ENCODE peak calls at places on chromosomes 2 and 18, in eight cellular contexts. D is adipocyte; I is left ventricle myocardium inferior; E is amniotic epithelial cell; L is AG08396; H is GM13976; M is activated CD4-positive, alpha-beta memory T cell treated with anti-CD3 and anti-CD28 coated beads for 36 hours; U is activated naive CD8-positive, alpha-beta T cell treated with anti-CD3 and anti-CD28 coated beads for 36 hours. Z is an unnamed sample.

GRCh38 chr18:36086186-36086585 is 18.8 kb upstream of the RPRD1A start:
- DNase-seq in D (no peak), I (no peak), E (no peak), L (no peak), H (no peak), M (no peak), U (no peak), Z (no peak)

GRCh38 chr2:39492095-39492590 is 55.1 kb upstream of the MAP4K3 start:
- DNase-seq in D (peak; percentile 84), I (no peak), E (peak; percentile 99), L (peak; percentile 63), H (peak; percentile 82), M (peak; percentile 33), U (peak; percentile 28), Z (no peak)

GRCh38 chr2:240626531-240627300 is 1.4 kb downstream of the GPR35 start:
- DNase-seq in D (no peak), I (peak; percentile 31), E (no peak), L (no peak), H (no peak), M (peak; percentile 66), U (peak; percentile 55), Z (no peak)

GRCh38 chr2:240437181-240437860 is 1.9 kb downstream of the GPC1 start:
- DNase-seq in D (no peak), I (peak; percentile 13), E (no peak), L (no peak), H (no peak), M (no peak), U (no peak), Z (no peak)

GRCh38 chr18:14089781-14090180 is 42.5 kb downstream of the ZNF519 start:
- DNase-seq in D (no peak), I (no peak), E (no peak), L (no peak), H (no peak), M (no peak), U (no peak), Z (no peak)

GRCh38 chr18:50651334-50651733 is 91.4 kb downstream of the MAPK4 start:
- DNase-seq in D (no peak), I (no peak), E (peak; percentile 9), L (no peak), H (no peak), M (no peak), U (no peak), Z (no peak)

GRCh38 chr2:47264183-47264582 is 109.1 kb upstream of the STPG4 start:
- DNase-seq in D (no peak), I (no peak), E (no peak), L (no peak), H (no peak), M (no peak), U (no peak), Z (peak; percentile 46)

GRCh38 chr2:25250331-25251031 is 82.1 kb upstream of the POMC start:
- DNase-seq in D (peak; percentile 36), I (no peak), E (peak; percentile 81), L (no peak), H (peak; percentile 51), M (peak; percentile 27), U (peak; percentile 51), Z (peak; percentile 53)

GRCh38 chr2:137659616-137660015 is 304.7 kb upstream of the HNMT start:
- DNase-seq in D (peak; percentile 10), I (no peak), E (no peak), L (no peak), H (no peak), M (no peak), U (no peak), Z (no peak)

GRCh38 chr2:24861500-24861899 is 58.5 kb downstream of the ADCY3 start:
- DNase-seq in D (no peak), I (peak; percentile 50), E (no peak), L (no peak), H (no peak), M (no peak), U (no peak), Z (no peak)

GRCh38 chr2:23330214-23330613 is 54.8 kb upstream of the KLHL29 start:
- DNase-seq in D (peak; percentile 36), I (no peak), E (peak; percentile 8), L (peak; percentile 20), H (no peak), M (peak; percentile 13), U (no peak), Z (no peak)

GRCh38 chr2:162123806-162124758 is 28.0 kb downstream of the GCG start:
- DNase-seq in D (peak; percentile 88), I (no peak), E (peak; percentile 62), L (no peak), H (peak; percentile 62), M (no peak), U (no peak), Z (no peak)

GRCh38 chr2:214019229-214019972 is 391.5 kb upstream of the VWC2L start:
- DNase-seq in D (peak; percentile 94), I (no peak), E (peak; percentile 94), L (peak; percentile 88), H (no peak), M (peak; percentile 12), U (no peak), Z (no peak)

GRCh38 chr2:121196849-121197155 is 88.2 kb downstream of the TFCP2L1 start:
- DNase-seq in D (no peak), I (no peak), E (no peak), L (no peak), H (no peak), M (no peak), U (no peak), Z (no peak)

GRCh38 chr18:59919026-59919425 is 19.2 kb downstream of the PMAIP1 start:
- DNase-seq in D (no peak), I (no peak), E (no peak), L (no peak), H (no peak), M (no peak), U (no peak), Z (no peak)

GRCh38 chr2:65186093-65186868 is 41.4 kb upstream of the ACTR2 start:
- DNase-seq in D (no peak), I (no peak), E (no peak), L (no peak), H (no peak), M (no peak), U (no peak), Z (no peak)

GRCh38 chr2:218229851-218230250 is 12.9 kb downstream of the ARPC2 start:
- DNase-seq in D (peak; percentile 38), I (no peak), E (peak; percentile 45), L (no peak), H (no peak), M (peak; percentile 50), U (peak; percentile 21), Z (no peak)

GRCh38 chr2:84126084-84126483 is 333.0 kb downstream of the SUCLG1 start:
- DNase-seq in D (no peak), I (no peak), E (no peak), L (no peak), H (no peak), M (no peak), U (no peak), Z (no peak)

GRCh38 chr2:159071190-159071915 is 102.9 kb downstream of the TANC1 start:
- DNase-seq in D (peak; percentile 88), I (no peak), E (no peak), L (no peak), H (no peak), M (no peak), U (no peak), Z (no peak)

GRCh38 chr2:36678856-36679255 is 17.7 kb upstream of the VIT start:
- DNase-seq in D (no peak), I (no peak), E (peak; percentile 24), L (no peak), H (no peak), M (no peak), U (no peak), Z (no peak)

GRCh38 chr18:28485210-28485801 is 308.4 kb upstream of the CDH2 start:
- DNase-seq in D (no peak), I (no peak), E (no peak), L (no peak), H (no peak), M (no peak), U (no peak), Z (no peak)

GRCh38 chr2:128237911-128238697 is 80.6 kb downstream of the HS6ST1 start:
- DNase-seq in D (no peak), I (no peak), E (no peak), L (no peak), H (no peak), M (no peak), U (no peak), Z (no peak)

GRCh38 chr2:61328707-61329251 is 142.1 kb downstream of the USP34 start:
- DNase-seq in D (no peak), I (no peak), E (no peak), L (no peak), H (peak; percentile 21), M (no peak), U (no peak), Z (no peak)

GRCh38 chr18:6370886-6371635 is 43.6 kb downstream of the L3MBTL4 start:
- DNase-seq in D (no peak), I (no peak), E (no peak), L (no peak), H (no peak), M (no peak), U (no peak), Z (no peak)

GRCh38 chr18:26869640-26870039 is 4.1 kb upstream of the AQP4 start:
- DNase-seq in D (no peak), I (no peak), E (no peak), L (no peak), H (no peak), M (no peak), U (no peak), Z (no peak)

GRCh38 chr18:41128545-41128944 is 826.5 kb upstream of the PIK3C3 start:
- DNase-seq in D (no peak), I (no peak), E (peak; percentile 60), L (no peak), H (no peak), M (no peak), U (no peak), Z (no peak)

GRCh38 chr2:227462463-227462951 is 9.4 kb upstream of the AGFG1 start:
- DNase-seq in D (no peak), I (no peak), E (peak; percentile 65), L (no peak), H (peak; percentile 48), M (peak; percentile 66), U (peak; percentile 44), Z (no peak)

GRCh38 chr2:45168731-45169338 is 159.6 kb upstream of the SIX2 start:
- DNase-seq in D (peak; percentile 41), I (no peak), E (no peak), L (no peak), H (peak; percentile 27), M (no peak), U (peak; percentile 20), Z (peak; percentile 74)

GRCh38 chr2:239806758-239807434 is 218.2 kb downstream of the NDUFA10 start:
- DNase-seq in D (no peak), I (no peak), E (no peak), L (no peak), H (no peak), M (no peak), U (no peak), Z (no peak)

GRCh38 chr2:37080231-37080630 is 3.9 kb downstream of the HEATR5B start:
- DNase-seq in D (no peak), I (no peak), E (no peak), L (no peak), H (no peak), M (no peak), U (no peak), Z (no peak)

GRCh38 chr2:35846-36245 is 10.5 kb downstream of the FAM110C start:
- DNase-seq in D (no peak), I (no peak), E (no peak), L (no peak), H (no peak), M (peak; percentile 20), U (no peak), Z (no peak)

GRCh38 chr2:155994315-155994714 is 338.2 kb downstream of the NR4A2 start:
- DNase-seq in D (no peak), I (no peak), E (no peak), L (no peak), H (no peak), M (no peak), U (no peak), Z (no peak)

GRCh38 chr2:130808482-130809268 is 28.0 kb upstream of the ARHGEF4 start:
- DNase-seq in D (no peak), I (no peak), E (peak; percentile 77), L (no peak), H (no peak), M (no peak), U (no peak), Z (no peak)

GRCh38 chr2:11903085-11903484 is 156.7 kb downstream of the LPIN1 start:
- DNase-seq in D (no peak), I (no peak), E (no peak), L (no peak), H (no peak), M (no peak), U (no peak), Z (no peak)